ENCODE peak calls at places on chromosomes 11 and 22, in six cellular contexts. I is A549, R is Peyer's patch, W is GM23248, S is keratinocyte, C is stomach. J is an unnamed sample.

GRCh38 chr11:35579557-35580396 is 38.5 kb upstream of the FJX1 start:
- DNase-seq in W (peak; percentile 94), I (peak; percentile 82), S (peak; percentile 21), C (no peak), R (no peak), J (no peak)

GRCh38 chr22:30627480-30627879 is 8.1 kb upstream of the SLC35E4 start:
- DNase-seq in S (no peak), C (no peak), R (no peak), W (no peak), I (no peak), J (no peak)

GRCh38 chr11:82974135-82974534 is 72.6 kb downstream of the DDIAS start:
- DNase-seq in W (no peak), C (no peak), R (no peak), I (no peak), S (no peak), J (no peak)

GRCh38 chr22:22710719-22711531 is 66.5 kb downstream of the GGTLC2 start:
- DNase-seq in S (no peak), C (peak; percentile 74), I (peak; percentile 37), W (peak; percentile 28), R (peak; percentile 93), J (peak; percentile 71)

GRCh38 chr11:116473236-116473769 is 299.5 kb downstream of the BUD13 start:
- DNase-seq in S (no peak), I (no peak), R (no peak), W (no peak), C (no peak), J (no peak)

GRCh38 chr11:106178361-106178760 is 100.9 kb downstream of the AASDHPPT start:
- DNase-seq in W (peak; percentile 10), R (no peak), I (no peak), S (no peak), C (no peak), J (no peak)

GRCh38 chr11:114156766-114157165 is 97.3 kb downstream of the ZBTB16 start:
- DNase-seq in R (no peak), W (no peak), I (no peak), S (no peak), C (no peak), J (no peak)

GRCh38 chr22:24285245-24285644 is 14.6 kb downstream of the SPECC1L start:
- DNase-seq in S (no peak), R (no peak), C (no peak), W (no peak), I (no peak), J (no peak)

GRCh38 chr11:32052218-32052617 is 38.7 kb upstream of the RCN1 start:
- DNase-seq in I (peak; percentile 38), W (peak; percentile 77), S (no peak), C (peak; percentile 62), R (peak; percentile 78), J (peak; percentile 68)

GRCh38 chr11:44842219-44842618 is 108.5 kb downstream of the TP53I11 start:
- DNase-seq in S (no peak), R (no peak), I (no peak), C (no peak), W (peak; percentile 95), J (no peak)

GRCh38 chr11:83192846-83193245 is 666 bp upstream of the ANKRD42 start:
- DNase-seq in S (no peak), C (no peak), I (no peak), R (no peak), W (peak; percentile 48), J (no peak)

GRCh38 chr11:18352581-18352980 is 30.2 kb downstream of the GTF2H1 start:
- DNase-seq in C (no peak), S (no peak), I (no peak), W (peak; percentile 71), R (no peak), J (no peak)

GRCh38 chr22:35437038-35437437 is 37.1 kb downstream of the MCM5 start:
- DNase-seq in C (no peak), I (peak; percentile 72), R (no peak), W (peak; percentile 16), S (no peak), J (no peak)

GRCh38 chr11:110979696-110980095 is 265.8 kb upstream of the POU2AF2 start:
- DNase-seq in S (no peak), W (peak; percentile 58), I (no peak), C (no peak), R (no peak), J (no peak)
- H3K4me3 ChIP-seq in S (no peak overlapping the region), W (no peak overlapping the region), I (no peak overlapping the region), C (no peak overlapping the region), R (no peak overlapping the region), J (no peak overlapping the region)

DNA sequence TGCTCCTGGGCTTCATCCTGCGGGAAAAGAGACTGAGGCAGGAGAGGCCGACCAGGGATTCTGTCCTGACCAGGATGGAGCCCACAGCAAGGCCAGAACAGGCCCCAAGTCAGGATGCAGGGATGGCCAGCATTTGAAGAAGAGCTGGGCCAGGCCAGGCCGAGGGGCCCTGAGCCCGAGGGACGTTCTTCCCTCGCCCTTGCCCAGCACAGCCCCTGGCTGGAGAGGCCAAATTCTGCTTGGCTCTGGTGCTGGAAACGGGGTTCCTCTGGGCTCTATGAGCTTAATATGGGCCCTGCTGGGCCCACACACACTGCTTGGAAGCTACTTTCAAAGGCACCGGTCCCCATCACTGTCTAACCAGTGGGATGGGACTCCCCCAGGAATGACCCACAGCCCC is 7.6 kb downstream of the APOBEC3G start:
- DNase-seq in R (no peak), S (no peak), C (no peak), I (no peak), W (no peak), J (peak; percentile 3)
- H3K4me1 ChIP-seq in R (no peaks in the 10 kb centered on the region), S (peaks cover 6% of the 10 kb centered on the region), C (no peaks in the 10 kb centered on the region), I (no peaks in the 10 kb centered on the region), W (no peaks in the 10 kb centered on the region), J (no peaks in the 10 kb centered on the region)

GRCh38 chr22:36548606-36549005 is 19.6 kb upstream of the EIF3D start:
- DNase-seq in S (no peak), W (no peak), I (no peak), C (no peak), R (no peak), J (no peak)
- H3K4me3 ChIP-seq in S (no peak overlapping the region), W (no peak overlapping the region), I (no peak overlapping the region), C (no peak overlapping the region), R (no peak overlapping the region), J (no peak overlapping the region)

GRCh38 chr11:8765294-8765693 is 82.7 kb downstream of the RPL27A start:
- DNase-seq in S (no peak), R (no peak), C (no peak), I (peak; percentile 14), W (peak; percentile 76), J (no peak)
- H3K4me1 ChIP-seq in S (peaks cover 33% of the 10 kb centered on the region), R (no peaks in the 10 kb centered on the region), C (peaks cover 58% of the 10 kb centered on the region), I (peaks cover 24% of the 10 kb centered on the region), W (peaks cover 46% of the 10 kb centered on the region), J (peaks cover 3% of the 10 kb centered on the region)

GRCh38 chr22:31789803-31790202 is 36.0 kb downstream of the DEPDC5 start:
- DNase-seq in W (no peak), I (no peak), S (no peak), R (peak; percentile 14), C (no peak), J (no peak)

GRCh38 chr22:31790240-31790639 is 36.4 kb downstream of the DEPDC5 start:
- DNase-seq in W (no peak), R (peak; percentile 47), S (no peak), I (no peak), C (no peak), J (peak; percentile 6)
- H3K4me3 ChIP-seq in W (no peak overlapping the region), R (no peak overlapping the region), S (no peak overlapping the region), I (no peak overlapping the region), C (no peak overlapping the region), J (no peak overlapping the region)

DNA sequence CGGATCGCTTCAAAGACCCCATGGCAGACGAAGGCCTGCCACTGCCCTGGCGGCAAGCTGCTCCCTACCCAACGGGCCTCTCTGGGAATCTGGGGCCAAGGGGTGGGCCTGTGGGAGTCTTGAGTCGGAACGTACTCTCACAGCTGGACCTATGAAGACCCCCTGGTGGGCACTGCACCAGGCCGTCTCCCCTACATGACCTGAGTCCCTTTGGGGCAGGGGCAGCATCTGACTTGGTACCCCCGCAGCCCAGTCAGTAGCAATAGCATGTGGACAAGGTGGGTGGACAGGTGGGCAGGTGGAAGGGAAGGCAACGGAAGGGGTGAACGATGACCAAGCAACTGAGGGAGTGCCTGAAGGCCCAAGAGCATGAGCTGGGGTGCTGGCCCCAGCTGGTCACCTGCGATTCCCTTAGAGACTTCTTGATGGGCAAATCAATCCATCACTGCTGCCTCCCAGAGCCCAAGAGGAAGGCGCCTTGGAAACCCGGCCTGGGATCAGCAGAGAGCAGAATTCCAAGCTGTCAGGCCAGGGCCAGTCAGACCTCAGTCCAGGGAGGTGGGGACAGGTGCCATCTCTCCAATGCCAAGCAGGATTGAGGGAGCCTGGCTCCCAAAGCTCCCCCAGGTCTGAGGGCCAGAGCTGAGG is 35.3 kb downstream of the ARAP1 start:
- DNase-seq in R (no peak), C (no peak), S (no peak), W (no peak), I (no peak), J (no peak)
- H3K4me1 ChIP-seq in R (peaks cover 6% of the 10 kb centered on the region), C (peaks cover 60% of the 10 kb centered on the region), S (peaks cover 35% of the 10 kb centered on the region), W (peaks cover 10% of the 10 kb centered on the region), I (peaks cover 17% of the 10 kb centered on the region), J (peaks cover 16% of the 10 kb centered on the region)

DNA sequence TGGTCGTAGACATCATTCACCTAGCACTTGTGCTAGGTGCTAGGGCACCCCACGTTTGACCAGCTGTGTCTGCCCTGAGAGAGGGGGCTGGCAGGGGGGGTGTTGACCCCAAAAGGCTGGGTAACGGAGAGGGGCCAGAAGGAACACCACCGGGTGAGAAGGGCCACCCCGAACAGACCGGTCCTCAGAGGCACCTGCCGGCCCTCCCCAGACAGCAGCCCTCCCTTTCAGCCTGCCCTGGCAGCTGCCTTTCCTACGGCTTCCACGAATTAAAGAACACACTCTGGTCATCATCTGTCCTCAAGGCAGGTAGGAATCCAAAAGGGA is 977 bp upstream of the KCNJ5 start:
- DNase-seq in I (no peak), R (no peak), C (no peak), S (no peak), W (no peak), J (no peak)
- H3K4me3 ChIP-seq in I (peak overlapping the region; percentile 49), R (peak overlapping the region; percentile 63), C (peak overlapping the region; percentile 52), S (peak overlapping the region; percentile 72), W (peak overlapping the region; percentile 62), J (no peak overlapping the region)

GRCh38 chr11:12682730-12683500 is 8.7 kb downstream of the TEAD1 start:
- DNase-seq in R (no peak), C (no peak), W (no peak), I (no peak), S (no peak), J (no peak)

GRCh38 chr11:12680940-12681258 is 6.7 kb downstream of the TEAD1 start:
- DNase-seq in S (no peak), C (no peak), R (no peak), I (no peak), W (no peak), J (no peak)

GRCh38 chr11:12683857-12684256 is 9.6 kb downstream of the TEAD1 start:
- DNase-seq in R (no peak), C (no peak), W (peak; percentile 60), I (peak; percentile 91), S (no peak), J (no peak)

GRCh38 chr11:12681462-12681861 is 7.2 kb downstream of the TEAD1 start:
- DNase-seq in S (no peak), R (no peak), C (no peak), I (no peak), W (no peak), J (no peak)

DNA sequence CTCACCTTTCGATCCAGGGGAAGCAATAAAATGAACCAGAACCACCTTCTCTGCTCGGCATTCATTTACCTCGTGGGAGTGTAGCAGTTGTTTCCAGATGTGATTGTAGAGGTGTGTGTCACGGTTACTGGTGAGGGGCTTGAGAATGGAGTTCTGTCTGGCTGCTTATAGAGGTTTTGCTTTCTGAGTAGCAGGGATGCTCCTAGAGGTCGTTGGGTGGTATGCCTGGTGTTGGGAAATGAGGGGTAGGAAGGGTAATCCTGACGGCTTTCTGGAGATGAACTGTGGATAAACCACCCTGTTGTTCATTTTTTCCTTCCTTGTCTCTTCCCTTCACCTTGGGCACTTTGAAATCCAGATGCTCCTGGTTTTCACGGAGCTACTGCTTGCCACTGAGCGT is 8.1 kb downstream of the TEAD1 start:
- DNase-seq in W (no peak), R (no peak), C (no peak), I (no peak), S (no peak), J (no peak)
- H3K4me1 ChIP-seq in W (peaks cover 78% of the 10 kb centered on the region), R (peaks cover 4% of the 10 kb centered on the region), C (peaks cover 34% of the 10 kb centered on the region), I (peaks cover 92% of the 10 kb centered on the region), S (peaks cover 77% of the 10 kb centered on the region), J (peaks cover 37% of the 10 kb centered on the region)

J was measured in mucosa of descending colon.